ENCODE peak calls at places on chromosomes 16 and 17, in five cellular contexts. B, D, N, K and S are unnamed samples.

GRCh38 chr17:40467281-40467867 is 24.1 kb downstream of the IGFBP4 start:
- DNase-seq in N (no peak), B (no peak), K (no peak), D (no peak), S (no peak)

GRCh38 chr17:60139438-60140285 is 10.1 kb upstream of the CA4 start:
- DNase-seq in N (peak), B (no peak), D (peak), K (peak), S (no peak)

GRCh38 chr17:1742371-1743093 is at the start of gene SERPINF2:
- DNase-seq in K (no peak), B (peak), D (no peak), N (no peak), S (no peak)

GRCh38 chr17:15340966-15341365 is 431 bp downstream of the TEKT3 start:
- DNase-seq in K (no peak), D (no peak), N (no peak), B (peak), S (no peak)

GRCh38 chr16:24430937-24431760 is 108.2 kb upstream of the RBBP6 start:
- DNase-seq in D (peak), K (no peak), N (peak), B (no peak), S (no peak)

GRCh38 chr16:2854700-2855309 is 3.2 kb downstream of the PRSS22 start:
- DNase-seq in N (no peak), K (no peak), D (peak), B (peak), S (no peak)

GRCh38 chr17:14460502-14460901 is 159.6 kb downstream of the HS3ST3B1 start:
- DNase-seq in N (no peak), B (no peak), D (no peak), K (no peak), S (no peak)

GRCh38 chr17:8421571-8421970 is 14.1 kb upstream of the NDEL1 start:
- DNase-seq in D (no peak), B (no peak), K (no peak), N (peak), S (no peak)

GRCh38 chr17:52027620-52028019 is 130.9 kb downstream of the CA10 start:
- DNase-seq in B (no peak), D (peak), N (no peak), K (no peak), S (no peak)

GRCh38 chr16:85124636-85125346 is 12.5 kb upstream of the CIBAR2 start:
- DNase-seq in K (no peak), N (no peak), B (no peak), D (no peak), S (peak)

GRCh38 chr17:18141210-18141803 is 32.8 kb downstream of the MYO15A start:
- DNase-seq in B (peak), N (peak), D (peak), K (peak), S (peak)

GRCh38 chr16:694187-694862 is 4.1 kb upstream of the WDR24 start:
- DNase-seq in N (no peak), D (no peak), B (no peak), K (no peak), S (no peak)

GRCh38 chr17:82956146-82956725 is 116.4 kb upstream of the ZNF750 start:
- DNase-seq in B (no peak), N (no peak), D (no peak), K (no peak), S (no peak)

GRCh38 chr17:55620945-55621344 is 101.7 kb downstream of the TMEM100 start:
- DNase-seq in B (no peak), N (no peak), K (no peak), D (no peak), S (no peak)

GRCh38 chr17:78986048-78986648 is 6.4 kb upstream of the LGALS3BP start:
- DNase-seq in K (peak), N (peak), D (peak), B (no peak), S (peak)

GRCh38 chr16:65249768-65250167 is 127.9 kb upstream of the CDH11 start:
- DNase-seq in D (no peak), K (no peak), N (no peak), B (no peak), S (peak)

GRCh38 chr16:9847146-9847545 is 335.1 kb downstream of the GRIN2A start:
- DNase-seq in D (peak), B (no peak), N (no peak), K (no peak), S (no peak)

GRCh38 chr17:40947929-40948328 is 10.5 kb upstream of the KRT23 start:
- DNase-seq in K (no peak), D (no peak), N (no peak), B (no peak), S (no peak)

GRCh38 chr17:62704381-62704971 is 77.0 kb downstream of the MRC2 start:
- DNase-seq in K (no peak), B (peak), D (peak), N (peak), S (no peak)

GRCh38 chr17:55584055-55584685 is 72.9 kb upstream of the SMIM36 start:
- DNase-seq in B (no peak), N (peak), D (peak), K (no peak), S (no peak)

GRCh38 chr17:79741751-79742588 is 11.2 kb downstream of the ENPP7 start:
- DNase-seq in N (peak), K (peak), B (peak), D (peak), S (peak)

GRCh38 chr16:83143788-83144187 is 517.0 kb downstream of the CDH13 start:
- DNase-seq in B (no peak), K (no peak), D (no peak), N (no peak), S (no peak)

GRCh38 chr16:56348168-56349085 is 76.9 kb downstream of the AMFR start:
- DNase-seq in D (peak), B (no peak), K (no peak), N (no peak), S (no peak)

GRCh38 chr16:11017499-11017898 is 73.1 kb downstream of the CLEC16A start:
- DNase-seq in D (no peak), B (no peak), K (no peak), N (no peak), S (no peak)

GRCh38 chr16:11833951-11834695 is 17.2 kb downstream of the RSL1D1 start:
- DNase-seq in N (no peak), B (peak), D (no peak), K (no peak), S (no peak)

GRCh38 chr17:606501-607243 is 108.0 kb downstream of the VPS53 start:
- DNase-seq in D (no peak), K (no peak), N (no peak), B (peak), S (no peak)

GRCh38 chr16:27224741-27225300 is 21.5 kb downstream of the KDM8 start:
- DNase-seq in N (no peak), K (no peak), B (no peak), D (no peak), S (no peak)

GRCh38 chr16:49398761-49399160 is 25.2 kb downstream of the C16orf78 start:
- DNase-seq in D (no peak), N (no peak), B (no peak), K (no peak), S (no peak)

GRCh38 chr16:80167657-80168056 is 373.1 kb upstream of the DYNLRB2 start:
- DNase-seq in B (no peak), K (no peak), D (peak), N (no peak), S (peak)